ENCODE peak calls at places on chromosomes 6 and 20, in four cellular contexts. One of them, this sample, is unnamed.

GRCh38 chr6:163249651-163250101 is 164.8 kb upstream of the QKI start:
- DNase-seq in GM13976: no peak
- DNase-seq in right lobe of liver: no peak
- DNase-seq in heart right ventricle: no peak
- DNase-seq in this sample: no peak

GRCh38 chr20:51404297-51405060 is 138.0 kb downstream of the NFATC2 start:
- DNase-seq in right lobe of liver: no peak
- DNase-seq in heart right ventricle: no peak
- DNase-seq in GM13976: peak
- DNase-seq in this sample: no peak

GRCh38 chr20:4038676-4039075 is 23.3 kb upstream of the RNF24 start:
- DNase-seq in GM13976: no peak
- DNase-seq in heart right ventricle: no peak
- DNase-seq in right lobe of liver: no peak
- DNase-seq in this sample: no peak

GRCh38 chr6:104682722-104683643 is 176.7 kb downstream of the HACE1 start:
- DNase-seq in right lobe of liver: peak
- DNase-seq in GM13976: peak
- DNase-seq in heart right ventricle: peak
- DNase-seq in this sample: peak

GRCh38 chr20:2539341-2539740 is 3.0 kb downstream of the TMC2 start:
- DNase-seq in right lobe of liver: no peak
- DNase-seq in GM13976: no peak
- DNase-seq in heart right ventricle: no peak
- DNase-seq in this sample: no peak

GRCh38 chr20:46992640-46993035 is 98.0 kb downstream of the EYA2 start:
- DNase-seq in heart right ventricle: no peak
- DNase-seq in GM13976: no peak
- DNase-seq in right lobe of liver: no peak
- DNase-seq in this sample: no peak

GRCh38 chr6:1729133-1729751 is 119.5 kb downstream of the FOXC1 start:
- DNase-seq in right lobe of liver: no peak
- DNase-seq in heart right ventricle: no peak
- DNase-seq in GM13976: no peak
- DNase-seq in this sample: peak

GRCh38 chr20:32749914-32750637 is 6.8 kb upstream of the COMMD7 start:
- DNase-seq in right lobe of liver: no peak
- DNase-seq in heart right ventricle: no peak
- DNase-seq in GM13976: no peak
- DNase-seq in this sample: no peak

GRCh38 chr6:30915591-30915946 is 1.5 kb downstream of the VARS2 start:
- DNase-seq in GM13976: peak
- DNase-seq in heart right ventricle: no peak
- DNase-seq in right lobe of liver: no peak
- DNase-seq in this sample: peak

GRCh38 chr6:135105710-135106109 is 51.1 kb upstream of the HBS1L start:
- DNase-seq in heart right ventricle: no peak
- DNase-seq in right lobe of liver: no peak
- DNase-seq in GM13976: no peak
- DNase-seq in this sample: no peak

GRCh38 chr6:130129781-130130246 is 92.9 kb downstream of the SAMD3 start:
- DNase-seq in right lobe of liver: no peak
- DNase-seq in GM13976: no peak
- DNase-seq in heart right ventricle: no peak
- DNase-seq in this sample: no peak

GRCh38 chr6:170174124-170174770 is 116.6 kb downstream of the DLL1 start:
- DNase-seq in right lobe of liver: peak
- DNase-seq in heart right ventricle: no peak
- DNase-seq in GM13976: no peak
- DNase-seq in this sample: no peak

DNA sequence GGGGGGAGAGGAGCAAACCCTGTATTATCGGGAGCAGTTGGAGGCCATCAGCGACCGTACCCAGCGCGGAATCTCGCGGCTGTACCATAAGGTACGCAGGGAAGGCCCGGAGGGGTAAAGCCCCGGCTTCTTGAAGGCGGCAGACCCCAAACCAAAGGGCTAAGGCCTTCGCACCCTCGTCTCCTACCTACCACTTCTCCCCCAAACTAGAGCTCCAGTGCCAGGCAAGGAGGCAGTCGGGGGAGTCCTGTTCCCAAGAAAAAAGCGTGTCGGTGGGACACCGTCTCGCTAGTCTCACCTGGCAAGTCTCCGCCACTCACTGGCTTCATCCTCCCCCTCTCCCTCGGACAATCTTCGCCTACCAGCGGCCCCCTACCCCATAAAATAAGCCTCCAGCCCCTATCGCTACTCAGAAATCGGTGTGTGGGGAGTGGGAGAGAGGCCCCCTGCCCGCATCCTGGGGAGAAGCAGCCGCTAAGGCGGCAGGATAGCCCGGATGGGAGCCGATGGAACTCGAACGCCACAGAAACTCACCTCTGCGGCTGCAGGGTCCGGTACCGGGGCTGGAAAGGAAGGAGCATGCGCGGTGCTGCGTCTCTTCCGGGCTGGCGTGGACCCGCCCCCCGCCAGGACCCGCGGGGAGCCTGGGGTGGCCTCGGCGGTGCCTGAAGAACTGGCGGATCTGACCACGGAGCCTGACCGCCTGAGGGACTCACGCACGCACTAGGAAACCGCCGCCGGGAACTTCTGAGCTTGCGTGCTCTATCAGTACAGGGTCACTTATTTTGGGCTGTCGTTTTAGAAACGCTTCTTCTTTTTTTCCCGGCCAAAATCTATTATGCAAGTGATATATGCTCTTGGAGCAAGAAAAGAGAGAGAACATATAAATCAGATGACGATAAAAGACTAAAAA is at the start of gene RPS10:
- DNase-seq in right lobe of liver: peak
- DNase-seq in heart right ventricle: peak
- DNase-seq in GM13976: peak
- DNase-seq in this sample: peak
- TF ChIP-seq CTCF in right lobe of liver: no peak
- TF ChIP-seq CTCF in heart right ventricle: peak
- TF ChIP-seq CTCF in GM13976: no peak
- TF ChIP-seq CTCF in this sample: no peak

DNA sequence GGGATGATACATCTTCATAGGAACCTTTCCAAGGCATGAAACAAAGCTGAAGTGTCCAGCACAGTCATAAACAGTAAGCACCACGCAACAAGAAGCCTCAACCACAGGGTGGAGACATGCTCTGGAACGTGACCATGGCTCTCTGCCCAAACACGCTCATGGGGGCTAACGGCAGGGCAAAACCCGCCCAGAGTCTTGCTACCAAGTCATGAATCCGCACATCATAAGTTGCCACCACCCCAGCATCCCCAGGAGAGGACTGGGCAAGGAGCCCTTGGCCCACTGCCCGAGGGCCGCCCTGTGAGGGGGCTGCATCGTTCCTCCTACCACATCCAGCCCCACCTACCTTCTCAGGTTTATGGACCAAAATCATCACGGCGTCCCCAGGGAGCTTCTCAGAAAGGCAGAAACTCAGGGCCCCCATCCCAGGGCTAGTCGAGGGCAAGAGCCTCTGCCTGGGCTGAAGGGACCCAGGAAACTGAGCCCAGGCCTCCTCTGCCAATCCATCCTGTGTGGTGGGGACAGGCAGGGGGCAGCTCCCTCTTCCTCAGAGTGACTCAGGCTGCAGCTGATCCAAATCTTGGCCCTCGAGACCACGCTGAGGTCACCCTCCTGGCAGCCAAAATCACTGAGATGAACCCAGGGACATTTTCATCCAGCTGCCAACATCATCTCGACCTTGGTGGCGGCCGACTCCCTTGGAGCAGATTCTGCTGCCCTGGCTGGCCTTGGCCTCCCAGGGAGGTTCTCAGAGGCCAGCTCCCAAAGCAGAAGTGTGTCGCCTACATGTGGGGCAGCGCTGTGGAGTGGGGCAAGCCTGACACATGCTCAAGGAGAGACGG is 42.6 kb downstream of the BMP7 start:
- DNase-seq in GM13976: no peak
- DNase-seq in right lobe of liver: no peak
- DNase-seq in heart right ventricle: peak
- DNase-seq in this sample: peak
- TF ChIP-seq CTCF in GM13976: no peak
- TF ChIP-seq CTCF in right lobe of liver: no peak
- TF ChIP-seq CTCF in heart right ventricle: no peak
- TF ChIP-seq CTCF in this sample: no peak

GRCh38 chr20:40724566-40724965 is 35.5 kb upstream of the MAFB start:
- DNase-seq in GM13976: no peak
- DNase-seq in heart right ventricle: no peak
- DNase-seq in right lobe of liver: no peak
- DNase-seq in this sample: no peak

GRCh38 chr20:40727960-40728359 is 38.9 kb upstream of the MAFB start:
- DNase-seq in heart right ventricle: no peak
- DNase-seq in right lobe of liver: no peak
- DNase-seq in GM13976: no peak
- DNase-seq in this sample: peak

GRCh38 chr20:40728996-40729395 is 40.0 kb upstream of the MAFB start:
- DNase-seq in GM13976: no peak
- DNase-seq in heart right ventricle: no peak
- DNase-seq in right lobe of liver: no peak
- DNase-seq in this sample: no peak

DNA sequence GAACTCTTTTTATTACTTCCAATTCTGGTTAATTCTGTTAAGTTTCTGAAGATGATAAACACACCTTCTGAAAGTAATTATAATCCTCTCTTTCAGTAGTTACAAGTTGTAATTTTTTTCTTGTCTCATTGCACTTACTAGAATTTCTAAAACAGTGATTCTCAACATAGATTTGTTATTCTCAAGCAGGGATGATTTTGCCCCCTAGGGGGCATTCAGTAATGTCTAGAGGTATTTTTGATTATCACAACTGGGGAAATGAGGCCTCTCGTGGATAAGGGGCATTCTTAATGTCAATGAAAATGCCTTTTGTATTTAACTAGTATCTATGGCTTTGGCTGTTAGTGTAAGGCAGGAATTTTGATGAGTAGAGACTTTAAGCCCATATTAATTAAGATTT is 39.4 kb upstream of the MAFB start:
- DNase-seq in right lobe of liver: no peak
- DNase-seq in heart right ventricle: no peak
- DNase-seq in GM13976: no peak
- DNase-seq in this sample: no peak
- TF ChIP-seq CTCF in right lobe of liver: peak
- TF ChIP-seq CTCF in heart right ventricle: no peak
- TF ChIP-seq CTCF in GM13976: no peak
- TF ChIP-seq CTCF in this sample: peak

DNA sequence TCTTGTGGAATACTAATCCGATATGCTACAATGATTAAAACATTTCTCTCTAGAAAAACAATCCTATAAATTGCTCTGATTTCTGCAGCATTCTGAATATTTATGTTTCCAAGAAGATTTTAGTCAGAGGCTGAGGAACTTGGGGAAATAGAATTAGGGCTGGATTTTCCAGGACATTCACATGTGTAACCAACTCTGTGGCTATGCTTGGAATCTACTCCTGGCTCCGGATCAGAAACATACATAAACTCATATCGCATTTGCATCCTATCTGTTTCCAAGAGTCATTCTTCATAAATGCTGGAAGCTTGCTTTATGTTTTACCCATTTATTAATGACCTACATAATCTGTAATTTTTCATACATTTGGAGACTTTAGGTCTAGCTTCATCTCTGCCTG is 459.9 kb upstream of the MARCKS start:
- DNase-seq in GM13976: no peak
- DNase-seq in right lobe of liver: no peak
- DNase-seq in heart right ventricle: no peak
- DNase-seq in this sample: no peak
- TF ChIP-seq CTCF in GM13976: no peak
- TF ChIP-seq CTCF in right lobe of liver: no peak
- TF ChIP-seq CTCF in heart right ventricle: no peak
- TF ChIP-seq CTCF in this sample: no peak

DNA sequence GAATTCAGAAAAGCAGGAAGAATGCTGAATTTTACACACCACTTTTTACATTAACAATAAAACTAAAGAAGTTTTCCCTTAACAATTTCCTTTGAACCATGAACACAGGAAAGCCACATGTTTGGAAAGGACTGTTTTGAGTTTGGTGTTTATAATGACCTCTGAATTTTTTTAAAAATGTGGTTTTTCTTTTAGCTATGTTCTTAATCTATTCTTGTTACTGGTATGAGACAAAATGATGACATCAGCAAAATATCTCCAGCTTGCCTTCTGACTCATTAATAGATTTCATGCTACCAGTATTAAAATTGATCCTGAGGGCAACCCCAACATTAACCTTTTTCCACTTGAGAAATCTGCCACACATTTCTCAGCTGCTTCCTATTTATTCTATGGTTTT is 217.5 kb upstream of the THEMIS start:
- DNase-seq in right lobe of liver: no peak
- DNase-seq in GM13976: no peak
- DNase-seq in heart right ventricle: no peak
- DNase-seq in this sample: no peak
- TF ChIP-seq CTCF in right lobe of liver: no peak
- TF ChIP-seq CTCF in GM13976: no peak
- TF ChIP-seq CTCF in heart right ventricle: no peak
- TF ChIP-seq CTCF in this sample: no peak

This sample was measured in MCF 10A.